ENCODE peak calls at places on chromosome 13, in four cellular contexts. One of them, this sample, is unnamed.

GRCh38 chr13:77595166-77595810 is 59.8 kb downstream of the SCEL start:
- DNase-seq in esophagus squamous epithelium: no peak
- DNase-seq in sigmoid colon: no peak
- DNase-seq in prostate gland: no peak
- DNase-seq in this sample: no peak

GRCh38 chr13:41709511-41709910 is 251.4 kb downstream of the VWA8 start:
- DNase-seq in esophagus squamous epithelium: no peak
- DNase-seq in prostate gland: no peak
- DNase-seq in sigmoid colon: no peak
- DNase-seq in this sample: no peak

GRCh38 chr13:32824671-32825070 is 191.6 kb upstream of the KL start:
- DNase-seq in esophagus squamous epithelium: no peak
- DNase-seq in sigmoid colon: peak; percentile 72
- DNase-seq in prostate gland: no peak
- DNase-seq in this sample: no peak

GRCh38 chr13:49370390-49370789 is 73.5 kb downstream of the CAB39L start:
- DNase-seq in esophagus squamous epithelium: no peak
- DNase-seq in sigmoid colon: no peak
- DNase-seq in prostate gland: no peak
- DNase-seq in this sample: peak; percentile 3

GRCh38 chr13:32229443-32229842 is 85.7 kb downstream of the ZAR1L start:
- DNase-seq in esophagus squamous epithelium: no peak
- DNase-seq in sigmoid colon: no peak
- DNase-seq in prostate gland: no peak
- DNase-seq in this sample: no peak

GRCh38 chr13:110575322-110576069 is 14.0 kb upstream of the RAB20 start:
- DNase-seq in esophagus squamous epithelium: no peak
- DNase-seq in sigmoid colon: no peak
- DNase-seq in prostate gland: no peak
- DNase-seq in this sample: peak; percentile 48

GRCh38 chr13:111187879-111188643 is 73.0 kb downstream of the ARHGEF7 start:
- DNase-seq in sigmoid colon: no peak
- DNase-seq in esophagus squamous epithelium: no peak
- DNase-seq in prostate gland: no peak
- DNase-seq in this sample: no peak

GRCh38 chr13:111908391-111908790 is 158.6 kb upstream of the SOX1 start:
- DNase-seq in esophagus squamous epithelium: no peak
- DNase-seq in prostate gland: no peak
- DNase-seq in sigmoid colon: peak; percentile 45
- DNase-seq in this sample: no peak

GRCh38 chr13:39588384-39588783 is 14.6 kb downstream of the LHFPL6 start:
- DNase-seq in sigmoid colon: no peak
- DNase-seq in esophagus squamous epithelium: no peak
- DNase-seq in prostate gland: no peak
- DNase-seq in this sample: no peak

GRCh38 chr13:32261567-32261966 is 53.6 kb downstream of the ZAR1L start:
- DNase-seq in sigmoid colon: peak; percentile 96
- DNase-seq in esophagus squamous epithelium: no peak
- DNase-seq in prostate gland: peak; percentile 30
- DNase-seq in this sample: peak; percentile 18

GRCh38 chr13:27821566-27821965 is 29.3 kb downstream of the GSX1 start:
- DNase-seq in prostate gland: no peak
- DNase-seq in sigmoid colon: no peak
- DNase-seq in esophagus squamous epithelium: no peak
- DNase-seq in this sample: no peak

GRCh38 chr13:33057019-33057785 is 41.0 kb downstream of the KL start:
- DNase-seq in prostate gland: no peak
- DNase-seq in esophagus squamous epithelium: no peak
- DNase-seq in sigmoid colon: no peak
- DNase-seq in this sample: peak; percentile 2

GRCh38 chr13:34587586-34587985 is 354.5 kb upstream of the NBEA start:
- DNase-seq in sigmoid colon: no peak
- DNase-seq in prostate gland: no peak
- DNase-seq in esophagus squamous epithelium: no peak
- DNase-seq in this sample: no peak

GRCh38 chr13:102346769-102347168 is 55.1 kb downstream of the FGF14 start:
- DNase-seq in esophagus squamous epithelium: no peak
- DNase-seq in prostate gland: no peak
- DNase-seq in sigmoid colon: no peak
- DNase-seq in this sample: no peak

GRCh38 chr13:31962661-31963345 is 68.8 kb upstream of the FRY start:
- DNase-seq in sigmoid colon: no peak
- DNase-seq in esophagus squamous epithelium: no peak
- DNase-seq in prostate gland: no peak
- DNase-seq in this sample: no peak

GRCh38 chr13:99176309-99177276 is 24.1 kb upstream of the UBAC2 start:
- DNase-seq in sigmoid colon: peak; percentile 81
- DNase-seq in prostate gland: peak; percentile 69
- DNase-seq in esophagus squamous epithelium: no peak
- DNase-seq in this sample: peak; percentile 71

GRCh38 chr13:48491423-48492122 is 41.3 kb downstream of the RCBTB2 start:
- DNase-seq in prostate gland: no peak
- DNase-seq in sigmoid colon: no peak
- DNase-seq in esophagus squamous epithelium: no peak
- DNase-seq in this sample: peak; percentile 29

GRCh38 chr13:20991741-20992520 is 69.5 kb downstream of the LATS2 start:
- DNase-seq in esophagus squamous epithelium: no peak
- DNase-seq in sigmoid colon: no peak
- DNase-seq in prostate gland: no peak
- DNase-seq in this sample: no peak

GRCh38 chr13:38147050-38147449 is 202.6 kb upstream of the UFM1 start:
- DNase-seq in sigmoid colon: no peak
- DNase-seq in esophagus squamous epithelium: no peak
- DNase-seq in prostate gland: peak; percentile 10
- DNase-seq in this sample: no peak

GRCh38 chr13:52405767-52406494 is at the start of gene THSD1:
- DNase-seq in prostate gland: peak; percentile 21
- DNase-seq in esophagus squamous epithelium: no peak
- DNase-seq in sigmoid colon: peak; percentile 82
- DNase-seq in this sample: peak; percentile 12

GRCh38 chr13:27822873-27823311 is 30.6 kb downstream of the GSX1 start:
- DNase-seq in sigmoid colon: no peak
- DNase-seq in esophagus squamous epithelium: no peak
- DNase-seq in prostate gland: no peak
- DNase-seq in this sample: peak; percentile 33

GRCh38 chr13:21137696-21138095 is 38.7 kb downstream of the SKA3 start:
- DNase-seq in sigmoid colon: no peak
- DNase-seq in esophagus squamous epithelium: no peak
- DNase-seq in prostate gland: no peak
- DNase-seq in this sample: no peak

GRCh38 chr13:62910541-62910940 is 1494.9 kb upstream of the PCDH20 start:
- DNase-seq in esophagus squamous epithelium: no peak
- DNase-seq in prostate gland: no peak
- DNase-seq in sigmoid colon: no peak
- DNase-seq in this sample: no peak

GRCh38 chr13:50916701-50917184 is 7.2 kb downstream of the RNASEH2B start:
- DNase-seq in sigmoid colon: no peak
- DNase-seq in esophagus squamous epithelium: no peak
- DNase-seq in prostate gland: no peak
- DNase-seq in this sample: peak; percentile 17

GRCh38 chr13:40786568-40786996 is 2.8 kb upstream of the SLC25A15 start:
- DNase-seq in prostate gland: no peak
- DNase-seq in sigmoid colon: no peak
- DNase-seq in esophagus squamous epithelium: no peak
- DNase-seq in this sample: peak; percentile 24

GRCh38 chr13:26202365-26202972 is 19.6 kb downstream of the RNF6 start:
- DNase-seq in esophagus squamous epithelium: no peak
- DNase-seq in prostate gland: no peak
- DNase-seq in sigmoid colon: no peak
- DNase-seq in this sample: no peak

GRCh38 chr13:45276887-45277286 is 64.1 kb downstream of the TPT1 start:
- DNase-seq in esophagus squamous epithelium: no peak
- DNase-seq in sigmoid colon: no peak
- DNase-seq in prostate gland: no peak
- DNase-seq in this sample: no peak

GRCh38 chr13:32159147-32159869 is 127.7 kb downstream of the FRY start:
- DNase-seq in prostate gland: no peak
- DNase-seq in esophagus squamous epithelium: no peak
- DNase-seq in sigmoid colon: no peak
- DNase-seq in this sample: no peak

GRCh38 chr13:43232866-43233265 is 209.5 kb downstream of the DNAJC15 start:
- DNase-seq in esophagus squamous epithelium: no peak
- DNase-seq in sigmoid colon: no peak
- DNase-seq in prostate gland: no peak
- DNase-seq in this sample: no peak

GRCh38 chr13:108077284-108077683 is 138.1 kb downstream of the LIG4 start:
- DNase-seq in esophagus squamous epithelium: no peak
- DNase-seq in sigmoid colon: no peak
- DNase-seq in prostate gland: no peak
- DNase-seq in this sample: no peak

GRCh38 chr13:108086678-108087077 is 128.7 kb downstream of the LIG4 start:
- DNase-seq in prostate gland: no peak
- DNase-seq in esophagus squamous epithelium: no peak
- DNase-seq in sigmoid colon: no peak
- DNase-seq in this sample: no peak

GRCh38 chr13:108083056-108083455 is 132.3 kb downstream of the LIG4 start:
- DNase-seq in esophagus squamous epithelium: no peak
- DNase-seq in sigmoid colon: no peak
- DNase-seq in prostate gland: no peak
- DNase-seq in this sample: no peak

GRCh38 chr13:108084840-108085239 is 130.5 kb downstream of the LIG4 start:
- DNase-seq in esophagus squamous epithelium: no peak
- DNase-seq in prostate gland: no peak
- DNase-seq in sigmoid colon: no peak
- DNase-seq in this sample: no peak

GRCh38 chr13:108082481-108082880 is 132.9 kb downstream of the LIG4 start:
- DNase-seq in prostate gland: no peak
- DNase-seq in sigmoid colon: no peak
- DNase-seq in esophagus squamous epithelium: no peak
- DNase-seq in this sample: no peak
- TF ChIP-seq POLR2A in prostate gland: no peak
- TF ChIP-seq POLR2A in sigmoid colon: no peak
- TF ChIP-seq POLR2A in esophagus squamous epithelium: no peak
- TF ChIP-seq POLR2A in this sample: no peak

GRCh38 chr13:98142427-98143156 is at the start of gene FARP1:
- DNase-seq in sigmoid colon: peak; percentile 86
- DNase-seq in prostate gland: peak; percentile 81
- DNase-seq in esophagus squamous epithelium: no peak
- DNase-seq in this sample: peak; percentile 65
- TF ChIP-seq POLR2A in sigmoid colon: no peak
- TF ChIP-seq POLR2A in prostate gland: no peak
- TF ChIP-seq POLR2A in esophagus squamous epithelium: no peak
- TF ChIP-seq POLR2A in this sample: no peak

GRCh38 chr13:91278888-91279287 is 68.6 kb upstream of the MIR17HG start:
- DNase-seq in sigmoid colon: no peak
- DNase-seq in esophagus squamous epithelium: no peak
- DNase-seq in prostate gland: no peak
- DNase-seq in this sample: no peak
- TF ChIP-seq POLR2A in sigmoid colon: no peak
- TF ChIP-seq POLR2A in esophagus squamous epithelium: no peak
- TF ChIP-seq POLR2A in prostate gland: no peak
- TF ChIP-seq POLR2A in this sample: no peak

DNA sequence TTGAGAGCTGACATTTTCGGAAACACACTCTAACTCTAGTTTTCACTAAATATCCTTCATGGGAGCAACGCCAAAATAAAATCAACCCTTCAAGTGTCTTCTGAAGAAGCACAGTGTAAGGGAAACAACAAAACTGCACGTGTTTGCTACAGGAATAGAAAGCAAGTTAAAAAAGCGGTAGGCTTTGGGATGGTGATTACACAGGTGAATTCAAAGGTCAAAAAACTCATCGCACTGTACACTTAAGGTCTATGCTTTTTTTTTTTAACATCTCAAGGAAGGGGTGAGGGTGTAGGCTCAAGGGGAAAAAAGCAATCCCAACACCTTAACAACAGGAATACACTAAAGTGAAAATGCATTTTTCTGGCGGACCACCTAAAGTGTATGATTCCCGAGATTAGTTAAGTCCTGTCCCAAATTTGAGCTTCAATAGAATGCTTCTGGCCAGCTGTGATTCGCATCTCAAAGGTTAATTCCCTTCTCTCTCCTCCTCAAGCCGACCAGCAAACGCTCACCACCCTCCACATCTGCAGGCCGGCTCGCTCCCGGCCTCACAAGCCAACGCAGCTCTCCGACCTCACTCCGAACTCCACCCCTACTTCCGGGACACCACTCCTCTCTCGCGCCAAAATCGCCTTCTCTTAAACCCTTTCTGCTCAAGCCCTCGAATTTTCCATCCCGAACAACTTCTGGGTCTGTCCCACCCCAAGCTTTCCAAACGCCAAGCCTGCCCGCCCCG is 1.1 kb downstream of the ARGLU1 start:
- DNase-seq in sigmoid colon: peak; percentile 75
- DNase-seq in prostate gland: peak; percentile 54
- DNase-seq in esophagus squamous epithelium: peak; percentile 19
- DNase-seq in this sample: peak; percentile 78
- TF ChIP-seq POLR2A in sigmoid colon: no peak
- TF ChIP-seq POLR2A in prostate gland: no peak
- TF ChIP-seq POLR2A in esophagus squamous epithelium: no peak
- TF ChIP-seq POLR2A in this sample: no peak

This sample was measured in erythroblast.